ENCODE peak calls at places on chromosomes 3 and 15, in six cellular contexts. One of them, this sample, is unnamed.

GRCh38 chr3:54891540-54891897 is 36.3 kb downstream of the LRTM1 start:
- DNase-seq in GM23248: peak; percentile 99
- DNase-seq in IMR-90: peak; percentile 97
- DNase-seq in astrocyte: peak; percentile 95
- DNase-seq in mesendoderm: peak; percentile 74
- DNase-seq in neuronal stem cell: no peak
- DNase-seq in this sample: peak; percentile 99

GRCh38 chr15:25249236-25250010 is 189.4 kb downstream of the UBE3A start:
- DNase-seq in GM23248: no peak
- DNase-seq in IMR-90: no peak
- DNase-seq in astrocyte: no peak
- DNase-seq in mesendoderm: no peak
- DNase-seq in neuronal stem cell: no peak
- DNase-seq in this sample: no peak

GRCh38 chr3:65672876-65673815 is 365.6 kb downstream of the MAGI1 start:
- DNase-seq in GM23248: peak; percentile 70
- DNase-seq in IMR-90: peak; percentile 57
- DNase-seq in astrocyte: no peak
- DNase-seq in mesendoderm: peak; percentile 64
- DNase-seq in neuronal stem cell: peak; percentile 48
- DNase-seq in this sample: peak; percentile 52

GRCh38 chr3:175222356-175222755 is 363.2 kb downstream of the NAALADL2 start:
- DNase-seq in GM23248: no peak
- DNase-seq in IMR-90: no peak
- DNase-seq in astrocyte: no peak
- DNase-seq in mesendoderm: no peak
- DNase-seq in neuronal stem cell: no peak
- DNase-seq in this sample: no peak

GRCh38 chr3:98291332-98291957 is 9.1 kb downstream of the OR5H2 start:
- DNase-seq in GM23248: no peak
- DNase-seq in IMR-90: no peak
- DNase-seq in astrocyte: no peak
- DNase-seq in mesendoderm: no peak
- DNase-seq in neuronal stem cell: no peak
- DNase-seq in this sample: no peak

GRCh38 chr3:125128861-125129501 is 73.2 kb upstream of the HEG1 start:
- DNase-seq in GM23248: peak; percentile 91
- DNase-seq in IMR-90: peak; percentile 80
- DNase-seq in astrocyte: peak; percentile 99
- DNase-seq in mesendoderm: peak; percentile 84
- DNase-seq in neuronal stem cell: no peak
- DNase-seq in this sample: peak; percentile 46

GRCh38 chr15:94232107-94232506 is 746 bp downstream of the MCTP2 start:
- DNase-seq in GM23248: no peak
- DNase-seq in IMR-90: no peak
- DNase-seq in astrocyte: no peak
- DNase-seq in mesendoderm: no peak
- DNase-seq in neuronal stem cell: no peak
- DNase-seq in this sample: no peak

GRCh38 chr3:127676921-127677351 is 4.2 kb downstream of the ABTB1 start:
- DNase-seq in GM23248: no peak
- DNase-seq in IMR-90: no peak
- DNase-seq in astrocyte: no peak
- DNase-seq in mesendoderm: no peak
- DNase-seq in neuronal stem cell: no peak
- DNase-seq in this sample: no peak

GRCh38 chr3:16179261-16179660 is 4.8 kb downstream of the GALNT15 start:
- DNase-seq in GM23248: no peak
- DNase-seq in IMR-90: no peak
- DNase-seq in astrocyte: no peak
- DNase-seq in mesendoderm: no peak
- DNase-seq in neuronal stem cell: no peak
- DNase-seq in this sample: no peak

GRCh38 chr15:97501291-97501690 is 459.2 kb upstream of the ARRDC4 start:
- DNase-seq in GM23248: no peak
- DNase-seq in IMR-90: no peak
- DNase-seq in astrocyte: no peak
- DNase-seq in mesendoderm: no peak
- DNase-seq in neuronal stem cell: no peak
- DNase-seq in this sample: no peak

GRCh38 chr3:14837188-14837587 is 18.4 kb downstream of the FGD5 start:
- DNase-seq in GM23248: no peak
- DNase-seq in IMR-90: no peak
- DNase-seq in astrocyte: no peak
- DNase-seq in mesendoderm: peak; percentile 60
- DNase-seq in neuronal stem cell: no peak
- DNase-seq in this sample: no peak

GRCh38 chr15:60580650-60581415 is 101.9 kb upstream of the ICE2 start:
- DNase-seq in GM23248: no peak
- DNase-seq in IMR-90: no peak
- DNase-seq in astrocyte: no peak
- DNase-seq in mesendoderm: peak; percentile 24
- DNase-seq in neuronal stem cell: no peak
- DNase-seq in this sample: no peak

GRCh38 chr3:106399208-106399607 is 530.4 kb upstream of the CBLB start:
- DNase-seq in GM23248: no peak
- DNase-seq in IMR-90: peak; percentile 36
- DNase-seq in astrocyte: peak; percentile 68
- DNase-seq in mesendoderm: no peak
- DNase-seq in neuronal stem cell: peak; percentile 14
- DNase-seq in this sample: no peak

GRCh38 chr3:113035387-113035982 is 44.7 kb downstream of the GTPBP8 start:
- DNase-seq in GM23248: peak; percentile 78
- DNase-seq in IMR-90: peak; percentile 63
- DNase-seq in astrocyte: peak; percentile 19
- DNase-seq in mesendoderm: peak; percentile 83
- DNase-seq in neuronal stem cell: peak; percentile 54
- DNase-seq in this sample: peak; percentile 86

GRCh38 chr15:87215100-87215499 is 1041.4 kb downstream of the NTRK3 start:
- DNase-seq in GM23248: no peak
- DNase-seq in IMR-90: no peak
- DNase-seq in astrocyte: no peak
- DNase-seq in mesendoderm: no peak
- DNase-seq in neuronal stem cell: no peak
- DNase-seq in this sample: no peak

GRCh38 chr3:186609247-186609868 is 3.5 kb upstream of the AHSG start:
- DNase-seq in GM23248: peak; percentile 29
- DNase-seq in IMR-90: no peak
- DNase-seq in astrocyte: no peak
- DNase-seq in mesendoderm: peak; percentile 35
- DNase-seq in neuronal stem cell: no peak
- DNase-seq in this sample: peak; percentile 61

GRCh38 chr15:82074610-82075009 is 28.8 kb upstream of the MEX3B start:
- DNase-seq in GM23248: no peak
- DNase-seq in IMR-90: no peak
- DNase-seq in astrocyte: no peak
- DNase-seq in mesendoderm: no peak
- DNase-seq in neuronal stem cell: no peak
- DNase-seq in this sample: no peak

GRCh38 chr3:98812851-98813374 is 49.8 kb downstream of the ST3GAL6 start:
- DNase-seq in GM23248: peak; percentile 60
- DNase-seq in IMR-90: peak; percentile 50
- DNase-seq in astrocyte: no peak
- DNase-seq in mesendoderm: peak; percentile 38
- DNase-seq in neuronal stem cell: no peak
- DNase-seq in this sample: peak; percentile 55

GRCh38 chr3:11592460-11593298 is 51.0 kb downstream of the VGLL4 start:
- DNase-seq in GM23248: peak; percentile 76
- DNase-seq in IMR-90: peak; percentile 68
- DNase-seq in astrocyte: peak; percentile 78
- DNase-seq in mesendoderm: no peak
- DNase-seq in neuronal stem cell: no peak
- DNase-seq in this sample: no peak

GRCh38 chr15:86624261-86625036 is 544.8 kb downstream of the AGBL1 start:
- DNase-seq in GM23248: peak; percentile 82
- DNase-seq in IMR-90: peak; percentile 6
- DNase-seq in astrocyte: peak; percentile 90
- DNase-seq in mesendoderm: peak; percentile 96
- DNase-seq in neuronal stem cell: peak; percentile 61
- DNase-seq in this sample: peak; percentile 94

GRCh38 chr15:33506781-33507180 is 196.0 kb downstream of the RYR3 start:
- DNase-seq in GM23248: peak; percentile 34
- DNase-seq in IMR-90: peak; percentile 28
- DNase-seq in astrocyte: no peak
- DNase-seq in mesendoderm: peak; percentile 67
- DNase-seq in neuronal stem cell: no peak
- DNase-seq in this sample: no peak

GRCh38 chr15:94028809-94029208 is 202.6 kb upstream of the MCTP2 start:
- DNase-seq in GM23248: no peak
- DNase-seq in IMR-90: no peak
- DNase-seq in astrocyte: no peak
- DNase-seq in mesendoderm: peak; percentile 32
- DNase-seq in neuronal stem cell: no peak
- DNase-seq in this sample: no peak

GRCh38 chr15:45387379-45388007 is 9.1 kb upstream of the GATM start:
- DNase-seq in GM23248: no peak
- DNase-seq in IMR-90: no peak
- DNase-seq in astrocyte: no peak
- DNase-seq in mesendoderm: no peak
- DNase-seq in neuronal stem cell: no peak
- DNase-seq in this sample: peak; percentile 66

GRCh38 chr15:80434926-80435720 is 30.9 kb downstream of the ARNT2 start:
- DNase-seq in GM23248: no peak
- DNase-seq in IMR-90: no peak
- DNase-seq in astrocyte: no peak
- DNase-seq in mesendoderm: no peak
- DNase-seq in neuronal stem cell: no peak
- DNase-seq in this sample: no peak

GRCh38 chr15:57598346-57598745 is 6.6 kb downstream of the MYZAP start:
- DNase-seq in GM23248: no peak
- DNase-seq in IMR-90: no peak
- DNase-seq in astrocyte: no peak
- DNase-seq in mesendoderm: no peak
- DNase-seq in neuronal stem cell: no peak
- DNase-seq in this sample: no peak

GRCh38 chr15:57597431-57597830 is 5.7 kb downstream of the MYZAP start:
- DNase-seq in GM23248: no peak
- DNase-seq in IMR-90: no peak
- DNase-seq in astrocyte: no peak
- DNase-seq in mesendoderm: no peak
- DNase-seq in neuronal stem cell: no peak
- DNase-seq in this sample: no peak

GRCh38 chr15:57596301-57596855 is 4.7 kb downstream of the MYZAP start:
- DNase-seq in GM23248: no peak
- DNase-seq in IMR-90: no peak
- DNase-seq in astrocyte: no peak
- DNase-seq in mesendoderm: no peak
- DNase-seq in neuronal stem cell: no peak
- DNase-seq in this sample: no peak

GRCh38 chr15:57595011-57595866 is 3.5 kb downstream of the MYZAP start:
- DNase-seq in GM23248: no peak
- DNase-seq in IMR-90: no peak
- DNase-seq in astrocyte: no peak
- DNase-seq in mesendoderm: no peak
- DNase-seq in neuronal stem cell: no peak
- DNase-seq in this sample: no peak

DNA sequence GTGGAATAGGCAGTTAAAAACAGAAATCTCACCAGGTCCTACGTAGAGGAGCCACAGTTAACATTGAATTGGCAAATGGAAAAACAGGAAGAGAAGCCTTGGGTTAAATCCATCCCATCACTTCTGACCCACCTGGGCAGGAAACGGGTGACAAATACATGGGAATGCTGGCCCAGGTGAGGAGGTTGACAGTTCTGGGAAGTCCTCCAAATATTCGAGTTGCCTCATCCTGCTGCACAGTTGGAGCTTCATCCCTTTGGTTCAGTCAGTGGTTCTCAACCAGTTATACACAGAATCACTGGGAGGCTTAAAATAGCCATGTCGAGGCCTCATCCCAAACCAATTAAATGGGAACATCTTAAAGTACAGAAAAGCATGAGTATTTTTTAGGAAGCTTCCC is 5.3 kb downstream of the MYZAP start:
- DNase-seq in GM23248: no peak
- DNase-seq in IMR-90: no peak
- DNase-seq in astrocyte: no peak
- DNase-seq in mesendoderm: no peak
- DNase-seq in neuronal stem cell: no peak
- DNase-seq in this sample: peak; percentile 90
- H3K4me1 ChIP-seq in GM23248: no peaks in the 10 kb centered on the region
- H3K4me1 ChIP-seq in IMR-90: no peaks in the 10 kb centered on the region
- H3K4me1 ChIP-seq in astrocyte: no peaks in the 10 kb centered on the region
- H3K4me1 ChIP-seq in mesendoderm: no peaks in the 10 kb centered on the region
- H3K4me1 ChIP-seq in neuronal stem cell: no peaks in the 10 kb centered on the region
- H3K4me1 ChIP-seq in this sample: peaks cover 53% of the 10 kb centered on the region

DNA sequence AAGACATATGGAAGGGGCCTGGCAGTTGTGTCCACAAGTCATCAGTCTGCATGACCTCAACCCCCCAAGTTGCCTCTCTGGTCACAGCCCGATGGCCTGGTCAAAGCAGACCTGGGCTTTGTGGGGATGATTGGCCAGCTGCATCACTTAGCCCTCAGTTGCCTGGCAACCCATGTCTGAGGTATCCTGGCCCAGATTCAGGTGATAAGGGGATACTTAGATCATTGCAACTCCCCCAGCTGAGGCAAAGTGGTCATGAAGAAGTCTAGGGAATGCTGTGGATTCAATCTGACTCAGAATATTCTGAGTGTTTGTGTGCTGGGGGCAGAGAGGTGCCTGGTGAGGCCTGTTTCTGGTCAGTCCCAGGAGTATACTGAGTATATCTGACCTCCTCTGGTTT is 5.0 kb downstream of the GPR156 start:
- DNase-seq in GM23248: no peak
- DNase-seq in IMR-90: no peak
- DNase-seq in astrocyte: no peak
- DNase-seq in mesendoderm: no peak
- DNase-seq in neuronal stem cell: no peak
- DNase-seq in this sample: no peak
- H3K9ac ChIP-seq in GM23248: no peak overlapping the region
- H3K9ac ChIP-seq in IMR-90: no peak overlapping the region
- H3K9ac ChIP-seq in astrocyte: no peak overlapping the region
- H3K9ac ChIP-seq in mesendoderm: no peak overlapping the region
- H3K9ac ChIP-seq in neuronal stem cell: no peak overlapping the region
- H3K9ac ChIP-seq in this sample: no peak overlapping the region

DNA sequence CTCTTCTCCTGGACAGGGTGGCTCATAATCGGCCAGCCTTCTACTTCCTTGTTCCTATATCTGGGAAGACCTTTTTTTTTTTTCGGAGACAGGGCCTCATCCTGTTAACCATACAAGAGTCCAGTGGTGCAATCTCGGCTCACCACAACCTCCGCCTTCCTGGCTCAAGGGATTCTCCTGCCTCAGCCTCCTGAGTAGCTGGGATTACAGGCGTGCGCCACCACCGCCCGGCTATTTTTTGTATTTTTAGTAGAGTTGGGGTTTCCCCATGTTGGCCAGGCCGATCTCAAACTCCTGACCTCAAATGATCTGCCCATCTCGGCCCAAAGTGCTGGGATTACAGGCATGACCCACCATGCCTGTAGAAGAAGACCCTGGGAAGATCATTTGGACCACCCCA is 4.5 kb downstream of the PLEKHO2 start:
- DNase-seq in GM23248: no peak
- DNase-seq in IMR-90: no peak
- DNase-seq in astrocyte: no peak
- DNase-seq in mesendoderm: no peak
- DNase-seq in neuronal stem cell: no peak
- DNase-seq in this sample: no peak
- H3K4me1 ChIP-seq in GM23248: peaks cover 34% of the 10 kb centered on the region
- H3K4me1 ChIP-seq in IMR-90: peaks cover 35% of the 10 kb centered on the region
- H3K4me1 ChIP-seq in astrocyte: peaks cover 18% of the 10 kb centered on the region
- H3K4me1 ChIP-seq in mesendoderm: peaks cover 24% of the 10 kb centered on the region
- H3K4me1 ChIP-seq in neuronal stem cell: peaks cover 8% of the 10 kb centered on the region
- H3K4me1 ChIP-seq in this sample: peaks cover 9% of the 10 kb centered on the region

GRCh38 chr15:66523926-66524325 is 18.8 kb downstream of the ZWILCH start:
- DNase-seq in GM23248: no peak
- DNase-seq in IMR-90: no peak
- DNase-seq in astrocyte: no peak
- DNase-seq in mesendoderm: no peak
- DNase-seq in neuronal stem cell: no peak
- DNase-seq in this sample: no peak

GRCh38 chr15:66524801-66525200 is 19.7 kb downstream of the ZWILCH start:
- DNase-seq in GM23248: no peak
- DNase-seq in IMR-90: no peak
- DNase-seq in astrocyte: no peak
- DNase-seq in mesendoderm: no peak
- DNase-seq in neuronal stem cell: no peak
- DNase-seq in this sample: no peak
- H3K9ac ChIP-seq in GM23248: no peak overlapping the region
- H3K9ac ChIP-seq in IMR-90: no peak overlapping the region
- H3K9ac ChIP-seq in astrocyte: no peak overlapping the region
- H3K9ac ChIP-seq in mesendoderm: no peak overlapping the region
- H3K9ac ChIP-seq in neuronal stem cell: no peak overlapping the region
- H3K9ac ChIP-seq in this sample: no peak overlapping the region